ENCODE peak calls at places on chromosome X, in four cellular contexts. N, Q, G and Y are unnamed samples.
A peak's percentile ranks its signal among the peaks of the same experiment; 100 is the strongest.

GRCh38 chrX:39714471-39714870 is 383.3 kb downstream of the BCOR start:
- DNase-seq in N (no peak), Q (no peak), G (no peak), Y (no peak)

GRCh38 chrX:121479406-121479805 is 432.0 kb downstream of the GLUD2 start:
- DNase-seq in N (no peak), Q (no peak), G (no peak), Y (no peak)

GRCh38 chrX:122777766-122778165 is 406.3 kb upstream of the GRIA3 start:
- DNase-seq in N (no peak), Q (no peak), G (no peak), Y (no peak)

GRCh38 chrX:10074241-10074941 is 82.4 kb upstream of the CLCN4 start:
- DNase-seq in N (no peak), Q (no peak), G (no peak), Y (no peak)

GRCh38 chrX:56728752-56729151 is 291 bp upstream of the NBDY start:
- DNase-seq in N (peak; percentile 43), Q (no peak), G (no peak), Y (peak; percentile 6)

GRCh38 chrX:108000751-108001150 is 18.6 kb upstream of the TEX13B start:
- DNase-seq in N (no peak), Q (no peak), G (no peak), Y (no peak)

GRCh38 chrX:53086464-53086863 is 4.3 kb downstream of the TSPYL2 start:
- DNase-seq in N (no peak), Q (no peak), G (no peak), Y (no peak)

GRCh38 chrX:42869659-42870476 is 91.9 kb upstream of the PPP1R2C start:
- DNase-seq in N (no peak), Q (no peak), G (no peak), Y (no peak)

GRCh38 chrX:26783512-26784225 is 567.7 kb downstream of the MAGEB5 start:
- DNase-seq in N (peak; percentile 17), Q (no peak), G (no peak), Y (no peak)

GRCh38 chrX:74133156-74133796 is 170.7 kb upstream of the ZCCHC13 start:
- DNase-seq in N (peak; percentile 67), Q (no peak), G (no peak), Y (peak; percentile 3)

GRCh38 chrX:10574663-10575062 is 45.7 kb downstream of the MID1 start:
- DNase-seq in N (peak; percentile 79), Q (no peak), G (no peak), Y (no peak)

GRCh38 chrX:112083624-112084326 is 1.2 kb upstream of the TRPC5 start:
- DNase-seq in N (no peak), Q (no peak), G (no peak), Y (no peak)

GRCh38 chrX:3717742-3718420 is 4.4 kb upstream of the PRKX start:
- DNase-seq in N (no peak), Q (no peak), G (no peak), Y (no peak)

GRCh38 chrX:129472116-129472515 is 51.2 kb downstream of the SMARCA1 start:
- DNase-seq in N (peak; percentile 68), Q (no peak), G (no peak), Y (no peak)

GRCh38 chrX:96987228-96987627 is 103.5 kb downstream of the RPA4 start:
- DNase-seq in N (no peak), Q (no peak), G (no peak), Y (no peak)

GRCh38 chrX:63525491-63525890 is 174.4 kb upstream of the SPIN4 start:
- DNase-seq in N (no peak), Q (no peak), G (no peak), Y (no peak)